ENCODE peak calls at places on chromosomes 2 and 18, in eight cellular contexts. One of them, this sample, is unnamed.

GRCh38 chr2:44943031-44943692 is 1.7 kb downstream of the SIX3 start:
- DNase-seq in mucosa of gallbladder: no peak
- DNase-seq in posterior vena cava: peak
- DNase-seq in hippocampal formation: no peak
- DNase-seq in HFFc6: no peak
- DNase-seq in hepatocyte: no peak
- DNase-seq in gastrocnemius medialis: no peak
- DNase-seq in epithelial cell of proximal tubule: no peak
- DNase-seq in this sample: no peak

GRCh38 chr18:55925772-55926171 is 337.8 kb upstream of the TCF4 start:
- DNase-seq in hippocampal formation: no peak
- DNase-seq in gastrocnemius medialis: no peak
- DNase-seq in posterior vena cava: no peak
- DNase-seq in HFFc6: no peak
- DNase-seq in epithelial cell of proximal tubule: no peak
- DNase-seq in hepatocyte: no peak
- DNase-seq in mucosa of gallbladder: no peak
- DNase-seq in this sample: no peak

GRCh38 chr2:231674587-231675334 is 33.6 kb upstream of the PTMA start:
- DNase-seq in posterior vena cava: peak
- DNase-seq in mucosa of gallbladder: peak
- DNase-seq in gastrocnemius medialis: peak
- DNase-seq in hippocampal formation: peak
- DNase-seq in HFFc6: peak
- DNase-seq in hepatocyte: peak
- DNase-seq in epithelial cell of proximal tubule: no peak
- DNase-seq in this sample: no peak

GRCh38 chr2:205762883-205763282 is 80.6 kb downstream of the NRP2 start:
- DNase-seq in HFFc6: peak
- DNase-seq in hepatocyte: no peak
- DNase-seq in mucosa of gallbladder: no peak
- DNase-seq in posterior vena cava: no peak
- DNase-seq in gastrocnemius medialis: no peak
- DNase-seq in hippocampal formation: no peak
- DNase-seq in epithelial cell of proximal tubule: no peak
- DNase-seq in this sample: no peak

GRCh38 chr2:64768426-64769033 is 114.8 kb upstream of the SERTAD2 start:
- DNase-seq in mucosa of gallbladder: no peak
- DNase-seq in posterior vena cava: no peak
- DNase-seq in hepatocyte: no peak
- DNase-seq in gastrocnemius medialis: no peak
- DNase-seq in hippocampal formation: peak
- DNase-seq in epithelial cell of proximal tubule: no peak
- DNase-seq in HFFc6: no peak
- DNase-seq in this sample: no peak

GRCh38 chr2:12717191-12717987 is 653 bp downstream of the TRIB2 start:
- DNase-seq in HFFc6: peak
- DNase-seq in gastrocnemius medialis: peak
- DNase-seq in hepatocyte: peak
- DNase-seq in hippocampal formation: peak
- DNase-seq in posterior vena cava: peak
- DNase-seq in mucosa of gallbladder: peak
- DNase-seq in epithelial cell of proximal tubule: no peak
- DNase-seq in this sample: no peak

GRCh38 chr2:16664052-16664731 is 1.4 kb downstream of the CYRIA start:
- DNase-seq in gastrocnemius medialis: peak
- DNase-seq in hippocampal formation: peak
- DNase-seq in hepatocyte: peak
- DNase-seq in epithelial cell of proximal tubule: no peak
- DNase-seq in mucosa of gallbladder: peak
- DNase-seq in HFFc6: no peak
- DNase-seq in posterior vena cava: no peak
- DNase-seq in this sample: no peak

GRCh38 chr2:222649801-222650200 is 6.1 kb downstream of the FARSB start:
- DNase-seq in HFFc6: no peak
- DNase-seq in posterior vena cava: no peak
- DNase-seq in gastrocnemius medialis: no peak
- DNase-seq in hippocampal formation: no peak
- DNase-seq in epithelial cell of proximal tubule: no peak
- DNase-seq in mucosa of gallbladder: no peak
- DNase-seq in hepatocyte: no peak
- DNase-seq in this sample: no peak